ENCODE peak calls at places on chromosomes 13 and 19, in eight cellular contexts. J is AG10803; B is HTR-8/SVneo; F is astrocyte of the spinal cord; W is activated CD4-positive, alpha-beta T cell treated with anti-CD3 and anti-CD28 coated beads for 48 hours; O is adipocyte; G is stimulated activated CD8-positive, alpha-beta memory T cell treated with anti-CD3 and anti-CD28 coated beads, Interleukin-4, amount 100 ng/mL, for 4 hours; I is activated T-cell treated with anti-CD3 and anti-CD28 coated beads for 1 hour. H is an unnamed sample.

GRCh38 chr19:35960432-35960972 is 24.3 kb downstream of the LRFN3 start:
- DNase-seq in F (no peak), B (no peak), O (no peak), J (no peak), W (no peak), I (no peak), G (no peak), H (no peak)

GRCh38 chr13:22121340-22121739 is 450.5 kb downstream of the FGF9 start:
- DNase-seq in B (no peak), J (no peak), W (no peak), F (no peak), G (no peak), I (no peak), O (no peak), H (no peak)

GRCh38 chr19:55226788-55227187 is 1.8 kb downstream of the TMEM86B start:
- DNase-seq in G (no peak), J (no peak), W (no peak), B (no peak), O (no peak), F (no peak), I (no peak), H (no peak)

GRCh38 chr13:98004107-98004506 is 50.6 kb downstream of the IPO5 start:
- DNase-seq in I (no peak), G (no peak), J (peak; percentile 7), O (peak; percentile 72), B (no peak), F (peak; percentile 62), W (no peak), H (no peak)

GRCh38 chr13:40792284-40793051 is 3.1 kb downstream of the SLC25A15 start:
- DNase-seq in I (no peak), W (no peak), G (no peak), J (no peak), F (no peak), B (no peak), O (no peak), H (no peak)

GRCh38 chr13:42594577-42595571 is 20.9 kb downstream of the TNFSF11 start:
- DNase-seq in F (peak; percentile 81), G (peak; percentile 26), W (peak; percentile 68), I (peak; percentile 29), O (peak; percentile 97), J (peak; percentile 76), B (peak; percentile 54), H (peak; percentile 80)

GRCh38 chr19:17220207-17220758 is 5.1 kb downstream of the USE1 start:
- DNase-seq in F (peak; percentile 79), G (no peak), W (peak; percentile 34), B (no peak), I (no peak), J (peak; percentile 72), O (peak; percentile 64), H (peak; percentile 13)

GRCh38 chr13:102678339-102679122 is 16.3 kb downstream of the METTL21C start:
- DNase-seq in J (no peak), B (no peak), O (no peak), W (no peak), I (no peak), G (no peak), F (no peak), H (no peak)

GRCh38 chr19:34269081-34269480 is 14.7 kb downstream of the GARRE1 start:
- DNase-seq in O (no peak), I (no peak), W (no peak), F (no peak), B (no peak), G (no peak), J (no peak), H (no peak)

GRCh38 chr13:75870397-75870801 is 234.3 kb downstream of the LMO7 start:
- DNase-seq in O (peak; percentile 78), G (no peak), I (peak; percentile 2), J (peak; percentile 27), W (peak; percentile 7), B (peak; percentile 17), F (no peak), H (peak; percentile 65)

H was measured in OCI-M1.